ENCODE peak calls at places on chromosome 20, in five cellular contexts. J is Caco-2; M is CD4-positive, alpha-beta memory T cell; B is HepG2; O is aorta. S is an unnamed sample.
A peak's percentile ranks its signal among the peaks of the same experiment; 100 is the strongest.

GRCh38 chr20:32474009-32474716 is 111.0 kb downstream of the NOL4L start:
- DNase-seq in J (no peak), M (no peak), B (peak; percentile 43), O (no peak), S (no peak)

GRCh38 chr20:6142348-6142993 is 19.6 kb upstream of the FERMT1 start:
- DNase-seq in J (peak; percentile 54), M (peak; percentile 19), B (peak; percentile 70), O (no peak), S (peak; percentile 74)

GRCh38 chr20:20525756-20526155 is 157.9 kb downstream of the INSM1 start:
- DNase-seq in J (no peak), M (no peak), B (no peak), O (no peak), S (no peak)

GRCh38 chr20:4773736-4774135 is 52.0 kb downstream of the PRND start:
- DNase-seq in J (no peak), M (no peak), B (no peak), O (no peak), S (no peak)

GRCh38 chr20:6104493-6105188 is 18.2 kb downstream of the FERMT1 start:
- DNase-seq in J (no peak), M (no peak), B (no peak), O (no peak), S (no peak)

GRCh38 chr20:58478141-58478805 is 36.9 kb downstream of the APCDD1L start:
- DNase-seq in J (no peak), M (no peak), B (no peak), O (peak; percentile 24), S (no peak)

GRCh38 chr20:32516985-32517873 is 67.9 kb downstream of the NOL4L start:
- DNase-seq in J (no peak), M (no peak), B (no peak), O (no peak), S (no peak)

GRCh38 chr20:19122395-19122794 is 90.0 kb upstream of the SLC24A3 start:
- DNase-seq in J (no peak), M (no peak), B (no peak), O (no peak), S (no peak)

GRCh38 chr20:60060593-60060992 is 102.4 kb downstream of the CDH26 start:
- DNase-seq in J (peak; percentile 35), M (no peak), B (no peak), O (peak; percentile 65), S (no peak)

GRCh38 chr20:12737497-12737896 is 271.3 kb upstream of the SPTLC3 start:
- DNase-seq in J (no peak), M (no peak), B (no peak), O (no peak), S (no peak)

GRCh38 chr20:52303281-52303950 is 111.8 kb upstream of the ZFP64 start:
- DNase-seq in J (no peak), M (no peak), B (no peak), O (no peak), S (no peak)

GRCh38 chr20:61514018-61514755 is 262.1 kb downstream of the CDH4 start:
- DNase-seq in J (no peak), M (no peak), B (no peak), O (peak; percentile 9), S (no peak)

GRCh38 chr20:43901296-43901695 is 13.4 kb upstream of the TOX2 start:
- DNase-seq in J (no peak), M (no peak), B (no peak), O (no peak), S (no peak)

GRCh38 chr20:61840661-61841455 is 224.8 kb downstream of the TAF4 start:
- DNase-seq in J (no peak), M (no peak), B (no peak), O (peak; percentile 66), S (no peak)

DNA sequence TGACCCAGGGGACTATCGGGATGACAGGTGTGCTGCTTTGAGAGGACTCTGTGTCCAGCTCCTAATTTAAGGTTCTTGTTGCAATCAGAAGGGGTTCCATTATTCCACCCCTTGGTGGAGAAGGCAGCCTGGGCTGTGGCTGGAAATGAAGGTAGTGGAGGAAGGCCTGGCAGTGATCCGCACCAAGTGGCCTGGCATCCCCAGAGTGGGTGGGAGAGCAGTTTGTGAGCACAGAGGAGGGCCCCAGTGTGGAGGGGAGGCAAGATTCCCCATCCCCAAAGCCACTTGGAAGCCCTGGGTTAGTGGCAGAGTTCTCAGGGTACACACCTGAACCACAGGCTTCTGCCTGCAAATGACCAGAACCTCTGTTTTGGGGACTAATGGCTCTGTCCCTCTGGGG is 2.3 kb downstream of the TGM3 start:
- DNase-seq in J (no peak), M (no peak), B (no peak), O (no peak), S (no peak)
- H3K4me1 ChIP-seq in J (peaks cover 21% of the 10 kb centered on the region), M (no peaks in the 10 kb centered on the region), B (peaks cover 25% of the 10 kb centered on the region), O (no peaks in the 10 kb centered on the region), S (no peaks in the 10 kb centered on the region)

DNA sequence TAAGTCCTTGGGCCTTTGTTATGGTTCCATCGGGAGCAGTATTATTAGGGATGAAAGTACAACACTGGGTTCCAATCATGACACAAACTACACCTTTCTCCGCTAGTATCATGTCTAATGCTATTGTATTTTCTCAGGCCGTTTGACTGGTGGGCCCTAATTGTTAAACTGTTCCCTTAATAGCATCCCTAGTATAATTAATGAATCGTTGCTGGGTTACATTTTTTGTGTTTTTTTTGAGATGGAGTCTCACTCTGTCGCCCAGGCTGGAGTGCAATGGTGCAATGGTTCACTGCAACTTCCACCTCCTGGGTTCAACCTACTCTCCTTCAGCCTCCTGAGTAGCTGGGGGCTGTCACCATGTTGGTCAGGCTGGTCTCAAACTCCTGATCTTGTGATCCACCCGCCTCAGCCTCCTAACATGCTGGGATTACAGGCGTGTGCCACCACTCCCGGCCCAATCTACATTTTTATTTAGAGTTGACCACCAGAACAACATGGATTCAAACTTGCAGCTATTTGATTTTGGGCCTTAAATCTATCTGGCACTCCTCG is 4.1 kb upstream of the ZNFX1 start:
- DNase-seq in J (no peak), M (no peak), B (no peak), O (no peak), S (no peak)
- H3K4me3 ChIP-seq in J (no peak overlapping the region), M (peak overlapping the region; percentile 30), B (peak overlapping the region; percentile 91), O (no peak overlapping the region), S (peak overlapping the region; percentile 96)

DNA sequence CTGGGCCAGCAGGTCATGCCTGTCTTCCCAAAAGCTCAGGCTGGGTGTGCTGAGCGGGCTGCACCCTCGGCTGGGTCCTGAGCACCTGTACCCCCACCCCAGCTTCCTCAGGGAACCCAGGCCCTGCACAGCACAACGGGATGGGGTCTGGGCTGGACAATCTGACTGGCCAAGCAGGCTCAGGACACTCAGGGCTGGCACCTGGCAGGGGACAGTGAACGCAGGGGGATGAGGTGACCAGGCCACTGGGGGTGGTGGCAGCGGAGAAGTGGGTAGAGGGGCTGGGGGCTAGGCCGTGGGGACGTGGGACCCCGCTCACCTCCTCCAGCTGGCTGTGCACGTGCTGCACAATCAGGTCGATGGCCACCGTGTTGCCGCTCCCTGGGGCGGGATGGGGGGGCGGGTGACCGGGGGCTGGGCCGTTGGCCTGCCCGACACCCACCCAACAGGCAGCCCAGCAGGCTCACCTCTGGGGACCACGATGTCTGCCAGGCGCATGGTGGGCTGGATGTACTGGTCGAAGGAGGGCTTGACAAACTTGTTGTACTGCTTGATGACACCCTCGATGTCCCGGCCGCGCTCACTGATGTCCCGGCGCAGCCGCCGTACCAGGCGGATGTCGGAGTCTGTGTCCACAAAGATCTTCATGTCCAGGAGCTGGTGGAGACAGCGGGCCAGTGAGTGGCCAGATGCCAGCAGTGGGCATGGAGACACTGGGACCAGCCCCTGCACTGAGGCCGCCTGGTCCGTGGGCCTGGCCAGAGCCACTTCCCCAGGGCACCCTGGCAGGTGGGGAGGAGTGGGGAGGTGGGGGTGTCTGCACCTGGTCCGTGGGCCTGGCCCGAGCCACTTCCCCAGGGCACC is 11.9 kb downstream of the UCKL1 start:
- DNase-seq in J (no peak), M (no peak), B (no peak), O (no peak), S (no peak)
- H3K4me1 ChIP-seq in J (peaks cover 3% of the 10 kb centered on the region), M (peaks cover 49% of the 10 kb centered on the region), B (peaks cover 10% of the 10 kb centered on the region), O (no peaks in the 10 kb centered on the region), S (peaks cover 8% of the 10 kb centered on the region)

DNA sequence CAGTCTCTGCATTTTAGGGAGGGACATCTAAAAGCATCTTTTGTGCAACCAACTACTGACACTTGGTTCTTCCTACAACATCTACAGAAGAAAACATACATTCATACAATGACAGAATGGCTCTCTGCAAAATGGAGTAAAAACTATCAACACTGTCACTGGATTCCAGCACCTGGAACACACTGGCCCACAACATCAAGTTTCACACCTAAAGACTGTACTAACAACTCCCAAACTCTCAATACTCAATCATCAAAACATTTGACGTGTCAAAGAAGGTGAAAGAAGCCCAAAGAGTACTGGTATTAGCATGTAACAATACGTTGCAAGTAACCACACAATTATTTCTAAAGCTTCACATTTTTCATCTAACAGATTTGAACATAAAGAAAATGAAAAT is 2.2 kb downstream of the CPNE1 start:
- DNase-seq in J (no peak), M (no peak), B (no peak), O (no peak), S (no peak)
- H3K4me3 ChIP-seq in J (peak overlapping the region; percentile 87), M (peak overlapping the region; percentile 13), B (peak overlapping the region; percentile 79), O (peak overlapping the region; percentile 46), S (peak overlapping the region; percentile 88)

DNA sequence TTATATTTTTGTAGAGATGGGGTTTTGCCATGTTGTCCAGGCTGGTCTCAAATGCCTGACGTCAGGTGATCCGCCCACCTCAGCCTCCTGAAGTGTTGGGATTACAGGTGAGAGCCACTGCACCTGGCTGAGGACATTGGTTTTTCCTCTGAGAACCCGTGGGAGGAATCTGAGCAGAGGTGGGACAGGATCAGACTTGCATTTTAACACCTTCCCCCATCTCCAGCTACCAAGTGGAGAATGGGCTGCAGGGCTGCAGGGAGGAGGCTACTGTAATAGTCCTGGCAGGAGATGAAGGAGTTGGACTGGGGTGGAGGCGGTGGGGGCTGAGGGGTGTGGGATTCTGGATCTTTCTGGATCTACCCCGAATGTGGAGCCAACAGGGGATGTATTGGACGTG is 24.5 kb downstream of the FAM110A start:
- DNase-seq in J (no peak), M (no peak), B (no peak), O (peak; percentile 26), S (no peak)
- H3K4me1 ChIP-seq in J (no peaks in the 10 kb centered on the region), M (peaks cover 42% of the 10 kb centered on the region), B (no peaks in the 10 kb centered on the region), O (no peaks in the 10 kb centered on the region), S (no peaks in the 10 kb centered on the region)

GRCh38 chr20:50320005-50320909 is 129.6 kb downstream of the CEBPB start:
- DNase-seq in J (no peak), M (no peak), B (no peak), O (peak; percentile 69), S (no peak)
- H3K4me3 ChIP-seq in J (no peak overlapping the region), M (no peak overlapping the region), B (peak overlapping the region; percentile 62), O (no peak overlapping the region), S (no peak overlapping the region)

GRCh38 chr20:57249073-57249472 is 17.4 kb downstream of the BMP7 start:
- DNase-seq in J (no peak), M (no peak), B (no peak), O (no peak), S (no peak)
- H3K4me1 ChIP-seq in J (peaks cover 29% of the 10 kb centered on the region), M (no peaks in the 10 kb centered on the region), B (no peaks in the 10 kb centered on the region), O (no peaks in the 10 kb centered on the region), S (no peaks in the 10 kb centered on the region)